ENCODE peak calls at places on chromosomes 7 and 10, in six cellular contexts. One of them, this sample, is unnamed. For H3K4me1, the result is how much of the 10 kb centered on the place peaks cover.

GRCh38 chr10:123150986-123151738 is 3.0 kb upstream of the BUB3 start:
- DNase-seq in uterus: no peak
- DNase-seq in tibial nerve: no peak
- DNase-seq in fibroblast of lung: peak
- DNase-seq in neural progenitor cell: peak
- DNase-seq in right lobe of liver: no peak
- DNase-seq in this sample: no peak

GRCh38 chr7:148572067-148572522 is 18.5 kb upstream of the C7orf33 start:
- DNase-seq in uterus: no peak
- DNase-seq in right lobe of liver: no peak
- DNase-seq in fibroblast of lung: no peak
- DNase-seq in tibial nerve: no peak
- DNase-seq in neural progenitor cell: no peak
- DNase-seq in this sample: no peak

GRCh38 chr10:7409045-7409731 is 1.6 kb downstream of the SFMBT2 start:
- DNase-seq in tibial nerve: no peak
- DNase-seq in right lobe of liver: peak
- DNase-seq in fibroblast of lung: peak
- DNase-seq in uterus: peak
- DNase-seq in neural progenitor cell: peak
- DNase-seq in this sample: peak

GRCh38 chr7:117808273-117808868 is 64.9 kb downstream of the CTTNBP2 start:
- DNase-seq in neural progenitor cell: peak
- DNase-seq in uterus: peak
- DNase-seq in tibial nerve: peak
- DNase-seq in fibroblast of lung: peak
- DNase-seq in right lobe of liver: peak
- DNase-seq in this sample: peak

GRCh38 chr10:129101232-129101980 is 365.6 kb upstream of the MGMT start:
- DNase-seq in neural progenitor cell: no peak
- DNase-seq in right lobe of liver: no peak
- DNase-seq in fibroblast of lung: no peak
- DNase-seq in tibial nerve: no peak
- DNase-seq in uterus: no peak
- DNase-seq in this sample: peak

GRCh38 chr7:122919643-122920181 is 33.5 kb upstream of the CADPS2 start:
- DNase-seq in neural progenitor cell: no peak
- DNase-seq in tibial nerve: no peak
- DNase-seq in fibroblast of lung: no peak
- DNase-seq in uterus: no peak
- DNase-seq in right lobe of liver: no peak
- DNase-seq in this sample: no peak

GRCh38 chr7:15086171-15086745 is 183.7 kb upstream of the DGKB start:
- DNase-seq in fibroblast of lung: no peak
- DNase-seq in neural progenitor cell: no peak
- DNase-seq in uterus: no peak
- DNase-seq in right lobe of liver: no peak
- DNase-seq in tibial nerve: no peak
- DNase-seq in this sample: no peak

GRCh38 chr10:72254891-72255568 is 18.7 kb upstream of the DDIT4 start:
- DNase-seq in neural progenitor cell: peak
- DNase-seq in fibroblast of lung: peak
- DNase-seq in tibial nerve: peak
- DNase-seq in uterus: peak
- DNase-seq in right lobe of liver: peak
- DNase-seq in this sample: peak

GRCh38 chr10:62250594-62251198 is 17.9 kb downstream of the RTKN2 start:
- DNase-seq in right lobe of liver: no peak
- DNase-seq in neural progenitor cell: no peak
- DNase-seq in fibroblast of lung: no peak
- DNase-seq in tibial nerve: no peak
- DNase-seq in uterus: no peak
- DNase-seq in this sample: no peak

DNA sequence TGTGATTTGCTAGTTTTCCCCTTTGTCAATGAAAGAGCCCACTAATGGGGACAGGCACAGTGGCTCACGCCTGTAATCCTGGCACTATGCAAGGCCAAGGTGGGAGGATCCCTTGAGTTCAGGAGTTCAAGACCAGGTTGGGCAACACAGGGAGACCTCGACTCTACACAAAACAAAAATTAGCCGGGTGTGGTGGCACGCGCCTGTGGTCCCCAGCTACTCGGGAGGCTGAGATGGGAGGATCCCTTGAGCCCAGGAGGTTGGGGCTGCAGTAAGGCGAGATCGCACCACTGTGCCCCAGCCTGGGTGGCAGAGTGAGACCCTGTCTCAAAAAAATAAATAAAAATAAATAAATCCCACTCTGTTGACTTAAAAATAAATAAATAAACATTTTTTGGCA is 5.1 kb downstream of the WIPI2 start:
- DNase-seq in neural progenitor cell: no peak
- DNase-seq in right lobe of liver: no peak
- DNase-seq in fibroblast of lung: no peak
- DNase-seq in uterus: no peak
- DNase-seq in tibial nerve: no peak
- DNase-seq in this sample: no peak
- H3K4me1 ChIP-seq in neural progenitor cell: under half
- H3K4me1 ChIP-seq in right lobe of liver: under half
- H3K4me1 ChIP-seq in fibroblast of lung: under half
- H3K4me1 ChIP-seq in uterus: under half
- H3K4me1 ChIP-seq in tibial nerve: under half
- H3K4me1 ChIP-seq in this sample: under half

DNA sequence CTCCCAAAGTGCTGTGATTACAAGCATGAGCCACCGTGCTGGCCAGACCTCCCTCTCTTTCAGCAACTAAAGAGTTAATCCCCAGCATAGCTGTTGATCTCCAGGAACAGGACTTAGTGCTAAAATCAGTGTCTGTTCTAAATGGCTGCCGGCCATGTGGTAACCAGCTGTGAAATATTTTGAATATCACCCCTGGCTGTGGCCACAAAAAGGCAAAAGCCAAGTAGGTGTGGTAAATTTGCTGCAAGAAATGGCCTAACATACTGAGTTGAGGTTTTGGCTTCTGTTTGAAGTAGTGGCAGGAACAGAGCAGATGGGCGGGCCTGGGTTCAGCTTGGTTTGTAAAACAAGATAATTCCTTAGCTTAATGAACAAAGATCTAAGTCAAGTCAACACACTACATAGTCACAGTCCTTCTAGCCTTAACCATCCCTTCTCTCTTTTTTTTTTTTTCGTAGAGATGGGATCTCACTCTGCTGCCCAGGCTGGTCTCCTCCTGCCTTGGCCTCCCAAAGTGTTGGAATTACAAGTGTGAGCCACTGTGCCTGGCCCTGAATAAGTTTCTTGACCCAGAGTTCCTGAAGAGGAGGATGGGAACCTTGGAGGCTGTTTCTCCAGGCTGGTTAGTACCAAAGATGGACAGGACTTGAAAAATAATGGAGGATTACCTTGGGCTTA is 22.7 kb upstream of the AGFG2 start:
- DNase-seq in neural progenitor cell: peak
- DNase-seq in tibial nerve: peak
- DNase-seq in fibroblast of lung: peak
- DNase-seq in right lobe of liver: no peak
- DNase-seq in uterus: peak
- DNase-seq in this sample: no peak
- H3K27ac ChIP-seq in neural progenitor cell: no peak
- H3K27ac ChIP-seq in tibial nerve: peak
- H3K27ac ChIP-seq in fibroblast of lung: no peak
- H3K27ac ChIP-seq in right lobe of liver: no peak
- H3K27ac ChIP-seq in uterus: no peak
- H3K27ac ChIP-seq in this sample: no peak

DNA sequence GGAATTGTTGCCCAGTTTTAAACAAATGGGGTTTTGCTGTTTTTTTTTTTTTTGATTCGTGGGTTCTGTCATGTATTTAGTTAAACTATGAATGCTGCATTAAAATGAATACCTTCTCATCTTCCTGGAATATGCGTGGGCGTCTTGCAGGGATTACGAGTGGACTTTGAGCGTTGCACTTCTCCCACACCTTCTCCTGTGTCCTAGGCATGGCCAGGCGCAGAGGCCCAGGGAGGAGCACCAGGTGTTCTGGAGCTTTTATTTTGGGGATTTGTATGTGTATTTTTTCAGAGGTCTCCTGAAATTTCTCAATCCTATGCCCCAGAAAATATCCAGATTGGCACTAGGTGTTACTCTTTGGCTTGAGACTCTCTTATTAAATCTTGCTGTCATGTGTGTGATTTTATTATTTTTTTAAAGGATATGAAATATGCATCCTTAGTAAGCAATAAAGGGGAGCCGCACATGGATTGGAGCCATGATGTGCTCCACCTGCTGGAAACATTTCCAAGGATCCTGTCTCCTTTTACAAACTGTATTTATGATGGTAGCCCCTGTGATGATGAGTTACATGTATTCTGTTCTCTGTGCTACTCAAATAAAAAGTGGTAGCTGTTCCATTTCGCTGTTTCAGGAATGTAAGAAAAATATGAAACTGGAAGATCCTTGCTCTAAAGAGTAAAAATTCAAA is 482.2 kb upstream of the KLF6 start:
- DNase-seq in tibial nerve: no peak
- DNase-seq in neural progenitor cell: no peak
- DNase-seq in uterus: no peak
- DNase-seq in right lobe of liver: no peak
- DNase-seq in fibroblast of lung: peak
- DNase-seq in this sample: peak
- TF ChIP-seq CTCF in tibial nerve: no peak
- TF ChIP-seq CTCF in neural progenitor cell: peak
- TF ChIP-seq CTCF in uterus: no peak
- TF ChIP-seq CTCF in right lobe of liver: no peak
- TF ChIP-seq CTCF in fibroblast of lung: no peak
- TF ChIP-seq CTCF in this sample: peak

DNA sequence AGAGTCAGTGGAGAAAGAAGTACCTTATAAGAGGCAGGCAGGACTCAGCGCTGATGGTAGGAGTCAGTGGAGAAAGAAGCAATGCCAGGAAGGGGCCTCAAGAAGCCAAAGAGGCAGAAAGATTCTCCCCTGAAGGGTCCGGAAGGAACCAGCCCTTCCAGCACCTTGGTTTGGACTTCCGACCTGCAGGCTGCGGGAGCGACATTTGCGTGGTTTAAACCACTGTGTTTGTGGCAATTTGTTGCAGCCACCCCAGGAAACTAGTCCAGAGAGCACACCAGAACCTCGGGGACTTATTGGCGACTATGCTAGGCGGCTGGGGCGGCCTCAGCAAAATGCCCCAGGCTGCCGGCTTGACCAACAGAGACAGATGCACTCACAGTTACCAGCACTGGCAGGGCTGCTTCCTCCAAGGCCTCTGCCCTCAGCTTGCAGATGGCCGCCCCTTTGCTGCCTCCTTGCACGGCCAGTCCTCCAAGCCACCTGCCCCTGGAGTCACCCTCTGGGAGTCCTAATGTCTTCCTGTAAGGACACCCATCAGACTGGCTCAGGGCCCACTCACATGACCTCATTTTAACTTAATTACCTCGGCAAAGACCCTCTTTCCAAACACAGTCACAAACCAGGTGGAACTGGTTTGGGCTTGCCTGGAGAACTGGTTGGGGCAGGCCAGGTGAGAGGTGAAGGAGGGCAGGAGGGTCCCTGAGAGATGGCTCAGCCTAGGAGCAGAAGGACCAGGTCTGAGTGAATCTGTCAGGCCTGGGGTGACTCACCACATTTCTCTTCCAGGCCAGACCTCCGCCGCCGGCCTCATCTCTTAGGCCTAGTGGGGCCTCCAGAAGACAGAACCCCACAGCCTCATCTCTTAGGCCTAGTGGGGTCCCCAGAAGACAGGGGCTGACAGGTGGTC is 26.1 kb downstream of the CALML3 start:
- DNase-seq in uterus: no peak
- DNase-seq in neural progenitor cell: no peak
- DNase-seq in fibroblast of lung: peak
- DNase-seq in tibial nerve: no peak
- DNase-seq in right lobe of liver: no peak
- DNase-seq in this sample: no peak
- H3K4me1 ChIP-seq in uterus: under half
- H3K4me1 ChIP-seq in neural progenitor cell: under half
- H3K4me1 ChIP-seq in fibroblast of lung: under half
- H3K4me1 ChIP-seq in tibial nerve: under half
- H3K4me1 ChIP-seq in right lobe of liver: under half
- H3K4me1 ChIP-seq in this sample: under half

GRCh38 chr10:110618206-110618605 is 25.9 kb upstream of the RBM20 start:
- DNase-seq in fibroblast of lung: no peak
- DNase-seq in right lobe of liver: no peak
- DNase-seq in tibial nerve: no peak
- DNase-seq in uterus: no peak
- DNase-seq in neural progenitor cell: no peak
- DNase-seq in this sample: no peak
- H3K27ac ChIP-seq in fibroblast of lung: no peak
- H3K27ac ChIP-seq in right lobe of liver: no peak
- H3K27ac ChIP-seq in tibial nerve: no peak
- H3K27ac ChIP-seq in uterus: no peak
- H3K27ac ChIP-seq in neural progenitor cell: no peak
- H3K27ac ChIP-seq in this sample: no peak

DNA sequence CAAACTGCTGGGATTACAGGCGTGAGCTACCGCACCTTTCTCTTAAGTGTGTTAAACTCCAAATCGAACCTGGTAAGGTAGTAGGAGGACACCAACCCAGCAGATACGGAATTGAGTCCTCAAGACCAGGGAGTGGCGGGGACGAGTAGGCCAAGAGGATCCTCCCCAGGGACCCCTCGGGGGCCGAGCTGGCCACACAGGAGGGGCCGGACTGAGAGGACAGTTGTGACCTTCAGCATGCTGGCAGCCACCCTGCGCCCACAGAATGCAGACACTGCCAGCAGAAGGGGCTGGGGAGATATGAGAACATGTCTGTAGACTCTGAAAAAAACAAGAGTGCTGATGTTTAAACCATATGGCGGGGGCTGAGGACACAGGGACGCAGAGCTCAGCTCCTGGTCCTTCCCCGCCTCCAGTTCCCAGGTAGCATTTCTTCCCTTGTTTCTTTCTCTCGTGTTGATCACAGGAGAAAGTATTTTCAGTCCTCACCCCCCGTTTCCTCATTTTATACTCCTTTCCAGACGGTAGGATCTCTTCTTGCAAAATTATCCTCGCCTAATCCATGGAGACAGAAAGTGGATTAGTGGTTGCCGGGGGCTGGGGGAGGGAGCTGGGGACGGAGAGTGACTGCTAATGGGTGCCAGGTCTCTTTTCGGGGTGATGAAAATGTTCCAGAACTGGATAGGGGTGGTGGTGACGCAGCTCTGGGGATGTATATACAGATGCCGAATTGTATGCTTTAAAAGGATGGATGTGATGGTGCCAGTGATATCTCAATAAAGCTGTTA is 11.5 kb upstream of the UNCX start:
- DNase-seq in right lobe of liver: no peak
- DNase-seq in neural progenitor cell: peak
- DNase-seq in tibial nerve: no peak
- DNase-seq in fibroblast of lung: no peak
- DNase-seq in uterus: no peak
- DNase-seq in this sample: no peak
- TF ChIP-seq CTCF in right lobe of liver: no peak
- TF ChIP-seq CTCF in neural progenitor cell: no peak
- TF ChIP-seq CTCF in tibial nerve: no peak
- TF ChIP-seq CTCF in fibroblast of lung: no peak
- TF ChIP-seq CTCF in uterus: no peak
- TF ChIP-seq CTCF in this sample: no peak

DNA sequence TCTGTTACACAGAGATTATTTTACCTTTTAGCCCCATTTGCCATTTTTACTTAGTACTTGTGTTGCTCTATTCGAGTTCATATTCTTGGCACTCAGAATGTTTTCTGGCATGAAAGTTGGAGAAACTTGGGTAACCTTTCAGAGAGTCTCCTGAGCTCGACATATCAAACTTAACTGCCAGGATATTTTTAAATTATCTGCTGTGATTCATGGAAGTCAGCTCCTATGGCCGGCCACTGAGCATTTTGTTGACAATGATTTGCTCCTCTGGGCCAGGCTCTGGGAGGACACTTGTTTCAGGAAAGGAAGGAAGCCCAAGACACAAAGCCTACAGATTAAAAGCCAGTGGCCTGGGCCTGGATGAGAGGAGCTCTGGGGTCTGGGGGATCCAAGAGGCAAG is 396.7 kb downstream of the TNS3 start:
- DNase-seq in neural progenitor cell: no peak
- DNase-seq in uterus: no peak
- DNase-seq in right lobe of liver: no peak
- DNase-seq in fibroblast of lung: no peak
- DNase-seq in tibial nerve: no peak
- DNase-seq in this sample: no peak
- H3K4me1 ChIP-seq in neural progenitor cell: under half
- H3K4me1 ChIP-seq in uterus: under half
- H3K4me1 ChIP-seq in right lobe of liver: under half
- H3K4me1 ChIP-seq in fibroblast of lung: under half
- H3K4me1 ChIP-seq in tibial nerve: under half
- H3K4me1 ChIP-seq in this sample: under half

This sample was measured in cardiac muscle cell.